ENCODE peak calls at places on chromosomes 12 and 14, in five cellular contexts. B is MG63; L is AML-193; S is activated CD4-positive, alpha-beta T cell treated with anti-CD3 and anti-CD28 coated beads, Interleukin-2, amount 50 U/mL, for 1 hour; T is AG10803. P is an unnamed sample.
A peak's percentile ranks its signal among the peaks of the same experiment; 100 is the strongest.

GRCh38 chr12:6700646-6701051 is at the start of gene PIANP:
- DNase-seq in B (peak; percentile 26), L (no peak), S (peak; percentile 58), T (peak; percentile 16), P (no peak)

GRCh38 chr12:42485823-42486222 is 103.7 kb downstream of the PRICKLE1 start:
- DNase-seq in B (no peak), L (no peak), S (no peak), T (no peak), P (no peak)

GRCh38 chr14:104149617-104150141 is 11.3 kb downstream of the KIF26A start:
- DNase-seq in B (peak; percentile 29), L (no peak), S (no peak), T (no peak), P (no peak)

GRCh38 chr12:49673446-49674317 is 33.5 kb downstream of the FMNL3 start:
- DNase-seq in B (peak; percentile 98), L (no peak), S (peak; percentile 26), T (peak; percentile 96), P (no peak)

GRCh38 chr14:99537399-99537798 is 56.2 kb downstream of the CCNK start:
- DNase-seq in B (peak; percentile 70), L (no peak), S (no peak), T (peak; percentile 84), P (peak; percentile 74)

GRCh38 chr12:70590051-70590450 is 47.2 kb downstream of the PTPRB start:
- DNase-seq in B (peak; percentile 51), L (peak; percentile 58), S (peak; percentile 38), T (peak; percentile 80), P (peak; percentile 74)

GRCh38 chr12:47650469-47650868 is 55.4 kb downstream of the RPAP3 start:
- DNase-seq in B (no peak), L (no peak), S (no peak), T (no peak), P (peak; percentile 57)

GRCh38 chr14:100417466-100417865 is 94.3 kb downstream of the SLC25A47 start:
- DNase-seq in B (peak; percentile 84), L (no peak), S (no peak), T (peak; percentile 88), P (peak; percentile 94)

GRCh38 chr12:123232472-123232806 is 502 bp downstream of the MPHOSPH9 start:
- DNase-seq in B (no peak), L (no peak), S (no peak), T (no peak), P (no peak)